ENCODE peak calls at places on chromosome 1, in nine cellular contexts. A is neural progenitor cell, D is PC-9, U is mammary epithelial cell, W is hepatocyte, M is A673, Y is MM.1S, K is astrocyte, B is endothelial cell of umbilical vein. O is an unnamed sample.

GRCh38 chr1:226132731-226133503 is 53.6 kb downstream of the ACBD3 start:
- DNase-seq in Y (no peak), K (no peak), B (no peak), W (no peak), D (peak), A (no peak), U (peak), M (peak), O (no peak)

GRCh38 chr1:94481473-94481933 is 60.1 kb downstream of the F3 start:
- DNase-seq in M (peak), U (peak), D (peak), K (peak), B (peak), W (peak), A (peak), Y (peak), O (peak)

GRCh38 chr1:161266096-161266679 is 7.6 kb downstream of the PCP4L1 start:
- DNase-seq in B (no peak), Y (no peak), M (peak), K (no peak), A (no peak), U (no peak), D (no peak), W (no peak), O (peak)

GRCh38 chr1:94783342-94784264 is 36.6 kb upstream of the SLC44A3 start:
- DNase-seq in A (no peak), M (no peak), D (peak), Y (no peak), W (peak), U (peak), K (peak), B (peak), O (peak)

GRCh38 chr1:231463541-231463940 is 41.5 kb upstream of the EGLN1 start:
- DNase-seq in D (no peak), U (no peak), Y (no peak), B (no peak), A (no peak), K (no peak), W (no peak), M (no peak), O (no peak)

GRCh38 chr1:33176362-33176850 is 5.4 kb downstream of the TRIM62 start:
- DNase-seq in D (peak), W (no peak), B (no peak), M (no peak), K (peak), A (no peak), Y (no peak), U (peak), O (peak)

GRCh38 chr1:109840011-109840629 is 70.5 kb upstream of the CSF1 start:
- DNase-seq in A (no peak), Y (no peak), M (no peak), D (peak), K (no peak), W (no peak), U (no peak), B (no peak), O (peak)

GRCh38 chr1:109190189-109190588 is 23.5 kb upstream of the SARS1 start:
- DNase-seq in B (no peak), Y (no peak), K (no peak), U (no peak), W (no peak), M (no peak), A (no peak), D (no peak), O (no peak)

GRCh38 chr1:39269791-39270342 is 65.4 kb downstream of the MACF1 start:
- DNase-seq in Y (peak), U (peak), K (no peak), D (no peak), W (peak), M (no peak), A (peak), B (no peak), O (no peak)

GRCh38 chr1:248404024-248404423 is 1.2 kb downstream of the OR2T1 start:
- DNase-seq in W (no peak), Y (no peak), K (no peak), B (peak), A (no peak), M (peak), U (peak), D (no peak), O (no peak)

GRCh38 chr1:232880354-232880753 is 70.1 kb upstream of the NTPCR start:
- DNase-seq in B (peak), K (no peak), U (peak), W (peak), Y (no peak), D (no peak), A (peak), M (peak), O (peak)

GRCh38 chr1:67213164-67213563 is 46.9 kb downstream of the IL23R start:
- DNase-seq in M (peak), A (peak), Y (peak), W (peak), D (no peak), K (peak), B (peak), U (no peak), O (peak)

GRCh38 chr1:15757575-15758401 is 807 bp upstream of the FBLIM1 start:
- DNase-seq in M (no peak), D (no peak), Y (no peak), U (no peak), A (peak), W (peak), K (peak), B (peak), O (peak)

GRCh38 chr1:12132078-12132477 is 34.7 kb upstream of the TNFRSF1B start:
- DNase-seq in K (no peak), Y (no peak), A (no peak), B (no peak), U (peak), W (no peak), M (no peak), D (peak), O (peak)

GRCh38 chr1:223726380-223727001 is 14.2 kb downstream of the CAPN2 start:
- DNase-seq in Y (peak), B (peak), K (peak), A (peak), W (peak), U (peak), M (peak), D (peak), O (peak)

GRCh38 chr1:236315092-236315491 is 33.3 kb upstream of the ERO1B start:
- DNase-seq in D (no peak), A (no peak), K (no peak), W (no peak), Y (no peak), B (no peak), U (no peak), M (no peak), O (no peak)

GRCh38 chr1:211279340-211279739 is 20.2 kb downstream of the RCOR3 start:
- DNase-seq in Y (no peak), M (no peak), U (no peak), A (no peak), D (no peak), W (no peak), K (no peak), B (no peak), O (no peak)

GRCh38 chr1:168966217-168966616 is 140.3 kb upstream of the ATP1B1 start:
- DNase-seq in W (no peak), Y (no peak), D (no peak), M (no peak), B (no peak), A (no peak), U (no peak), K (no peak), O (no peak)

GRCh38 chr1:201461193-201461657 is 7.8 kb downstream of the PHLDA3 start:
- DNase-seq in W (peak), K (peak), U (peak), D (peak), M (peak), Y (no peak), A (no peak), B (peak), O (peak)

GRCh38 chr1:99566290-99567021 is 79.5 kb upstream of the PALMD start:
- DNase-seq in Y (no peak), W (peak), M (no peak), D (peak), B (no peak), U (no peak), K (no peak), A (no peak), O (no peak)

GRCh38 chr1:228058172-228058980 is 24.1 kb upstream of the ARF1 start:
- DNase-seq in K (no peak), M (no peak), W (no peak), U (no peak), B (no peak), A (no peak), Y (no peak), D (no peak), O (no peak)

GRCh38 chr1:14733053-14733778 is 134.7 kb downstream of the KAZN start:
- DNase-seq in A (peak), W (peak), D (no peak), B (no peak), Y (peak), K (peak), M (peak), U (peak), O (peak)

GRCh38 chr1:164790081-164790480 is 231.1 kb downstream of the PBX1 start:
- DNase-seq in Y (no peak), M (no peak), B (no peak), D (no peak), A (peak), U (no peak), K (no peak), W (no peak), O (no peak)

GRCh38 chr1:191901651-191902050 is 256.6 kb upstream of the RGS18 start:
- DNase-seq in A (no peak), W (no peak), U (peak), B (no peak), Y (no peak), M (no peak), K (no peak), D (no peak), O (no peak)

GRCh38 chr1:1033731-1034437 is 14.0 kb downstream of the AGRN start:
- DNase-seq in M (no peak), A (peak), W (no peak), U (no peak), K (no peak), B (no peak), D (no peak), Y (no peak), O (no peak)

GRCh38 chr1:68230901-68231626 is 1.3 kb downstream of the WLS start:
- DNase-seq in A (peak), B (no peak), U (peak), W (peak), M (peak), D (no peak), K (no peak), Y (peak), O (no peak)
- TF ChIP-seq EZH2 in A (peak), B (no peak), U (no peak), W (no peak), M (no peak), D (no peak), K (no peak), Y (no peak), O (no peak)

DNA sequence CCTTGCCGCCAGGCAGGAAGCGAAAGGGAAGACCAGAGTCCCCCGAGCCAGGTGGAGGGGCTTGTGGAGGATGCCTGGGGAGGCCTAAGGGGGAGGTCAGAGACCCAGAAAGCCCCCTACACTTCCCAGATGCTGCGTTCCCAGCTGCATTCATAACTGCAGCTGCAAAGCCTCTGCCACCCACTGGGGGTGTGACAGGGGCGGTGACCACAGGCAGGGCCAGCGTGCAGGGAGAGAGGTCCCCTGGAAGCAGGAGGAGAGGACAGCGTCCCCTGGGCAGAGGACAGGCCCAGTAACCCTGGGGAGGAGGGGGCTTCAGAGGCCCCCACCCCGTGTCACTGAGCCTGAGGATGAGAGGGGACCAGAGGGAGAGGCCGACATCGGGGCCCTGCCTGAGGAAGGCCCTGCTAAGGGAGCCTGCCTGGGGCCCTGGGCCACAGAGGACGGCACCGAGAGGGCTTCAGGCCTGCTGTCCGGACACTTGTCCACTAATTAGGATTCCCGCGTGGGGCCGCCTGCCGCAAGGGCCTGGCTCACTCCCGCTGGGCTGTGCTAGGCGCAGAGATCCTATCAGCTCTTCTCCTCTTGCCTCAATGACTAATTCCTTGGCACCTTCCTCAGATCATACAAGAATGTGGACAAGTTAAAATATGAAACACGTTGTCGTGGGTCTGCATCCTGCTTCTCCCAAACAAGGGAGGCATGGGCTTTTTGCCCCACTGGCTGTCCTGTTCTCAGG is 49.1 kb upstream of the CCDC27 start:
- DNase-seq in W (no peak), Y (no peak), D (peak), U (peak), B (no peak), A (peak), M (no peak), K (peak), O (peak)
- TF ChIP-seq CTCF in W (no peak), Y (no peak), D (no peak), U (peak), B (no peak), A (peak), M (no peak), K (no peak), O (no peak)

GRCh38 chr1:63319069-63320023 is 3.0 kb upstream of the FOXD3 start:
- DNase-seq in U (no peak), W (no peak), D (no peak), K (no peak), M (no peak), B (no peak), Y (no peak), A (peak), O (peak)

GRCh38 chr1:63317814-63318156 is 4.6 kb upstream of the FOXD3 start:
- DNase-seq in U (no peak), K (no peak), M (no peak), W (no peak), B (no peak), A (no peak), D (no peak), Y (no peak), O (no peak)

GRCh38 chr1:63317007-63317813 is 5.2 kb upstream of the FOXD3 start:
- DNase-seq in K (no peak), M (peak), B (peak), Y (peak), W (peak), A (peak), U (peak), D (peak), O (peak)

GRCh38 chr1:63318255-63319068 is 3.9 kb upstream of the FOXD3 start:
- DNase-seq in U (no peak), B (no peak), M (no peak), K (no peak), W (no peak), Y (no peak), A (peak), D (no peak), O (no peak)

GRCh38 chr1:63316540-63316939 is 5.8 kb upstream of the FOXD3 start:
- DNase-seq in A (no peak), B (no peak), K (no peak), U (no peak), M (no peak), Y (no peak), W (no peak), D (no peak), O (no peak)
- H3K4me3 ChIP-seq in A (no peak), B (no peak), K (no peak), U (peak), M (peak), Y (peak), W (no peak), D (peak), O (no peak)

DNA sequence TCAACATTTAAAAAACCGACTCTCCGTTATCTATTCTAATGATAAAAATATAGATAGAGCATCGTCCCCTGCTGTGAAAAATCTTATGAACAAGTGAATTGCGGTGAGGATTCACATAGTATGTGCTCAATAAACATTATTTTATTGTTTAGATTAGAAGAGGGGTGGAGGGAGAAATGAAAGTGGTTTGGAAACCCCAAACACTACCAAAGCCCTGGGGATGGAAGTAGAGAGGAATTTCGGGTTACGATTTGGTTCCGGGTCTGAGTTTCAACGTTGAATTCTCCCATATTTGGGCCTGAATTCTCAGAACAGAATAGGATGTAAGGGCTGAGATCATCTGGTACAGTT is 463 bp upstream of the STX12 start:
- DNase-seq in Y (no peak), W (no peak), D (no peak), M (no peak), B (no peak), K (no peak), U (no peak), A (no peak), O (no peak)
- TF ChIP-seq EZH2 in Y (no peak), W (no peak), D (no peak), M (no peak), B (no peak), K (no peak), U (no peak), A (no peak), O (no peak)

DNA sequence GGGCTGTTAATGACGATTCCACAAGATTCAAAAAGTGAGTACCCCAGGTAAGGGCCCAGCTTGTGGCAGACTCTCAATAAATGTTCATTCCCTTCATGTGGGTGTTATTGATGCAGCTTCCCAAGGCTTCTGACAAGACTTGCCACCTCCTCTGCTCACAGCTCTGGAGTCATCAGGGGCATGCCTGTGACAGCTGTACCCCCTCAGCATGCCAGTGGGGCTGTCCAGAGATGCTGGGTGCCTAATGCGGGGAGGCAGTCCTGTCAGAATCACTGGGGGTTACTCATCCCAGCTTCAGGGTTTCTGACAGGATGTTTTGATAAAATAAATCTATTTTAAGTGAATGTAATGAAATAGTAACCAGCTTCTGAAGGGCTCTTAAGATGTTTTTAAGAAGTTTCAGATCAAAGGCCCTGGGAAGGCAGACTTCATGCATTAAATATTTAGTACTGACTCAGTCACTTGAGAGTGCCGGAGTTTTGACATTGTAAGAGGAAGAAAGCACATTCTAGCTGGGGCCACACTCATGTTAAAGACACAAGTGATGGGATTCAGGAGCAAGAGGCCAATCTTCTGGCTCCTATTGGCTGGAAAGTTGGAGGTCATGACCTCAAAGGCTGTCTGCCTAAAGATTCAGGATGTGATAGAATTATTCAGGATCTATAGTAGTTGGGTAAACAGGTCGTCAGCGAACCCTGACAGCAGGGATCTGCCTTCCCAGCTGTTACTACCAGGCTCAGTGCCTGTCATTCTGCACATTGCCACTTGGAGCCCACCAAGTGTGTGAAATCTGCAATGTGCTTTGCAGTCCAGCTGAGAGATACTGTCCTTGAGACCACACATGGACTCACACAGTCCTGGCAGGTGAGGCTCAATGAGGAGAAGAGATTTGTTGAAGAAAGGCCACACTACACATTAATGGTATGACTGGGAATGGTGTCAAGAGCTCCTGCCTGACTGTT is 239.6 kb upstream of the BEND5 start:
- DNase-seq in W (no peak), K (peak), D (no peak), A (no peak), U (no peak), Y (no peak), B (no peak), M (no peak), O (no peak)
- TF ChIP-seq CTCF in W (no peak), K (no peak), D (no peak), A (no peak), U (no peak), Y (no peak), B (no peak), M (peak), O (no peak)

DNA sequence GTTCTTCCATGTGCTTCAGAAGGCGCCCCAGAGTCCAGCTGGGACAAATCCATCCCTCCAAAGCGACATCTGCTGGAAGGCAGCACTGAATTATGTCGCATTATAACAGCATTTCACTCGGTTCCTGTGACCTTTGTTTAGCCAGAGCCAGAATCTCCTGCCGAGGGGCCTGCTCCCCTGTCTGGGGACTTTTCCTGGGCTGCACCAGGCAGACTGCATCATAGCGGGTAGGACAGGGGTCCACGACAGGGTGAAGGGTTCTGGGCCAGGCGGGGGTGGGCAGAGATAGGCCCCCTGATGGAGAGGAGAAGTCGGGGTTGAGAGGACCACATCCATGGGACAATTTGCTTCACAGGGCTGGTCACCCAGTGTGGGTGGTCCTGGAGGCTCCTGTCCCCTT is 276.9 kb downstream of the MATN1 start:
- DNase-seq in D (no peak), Y (no peak), U (no peak), B (no peak), K (no peak), W (no peak), M (no peak), A (no peak), O (no peak)
- H3K4me3 ChIP-seq in D (no peak), Y (no peak), U (no peak), B (no peak), K (no peak), W (no peak), M (no peak), A (no peak), O (no peak)

GRCh38 chr1:9200441-9200840 is 34.1 kb upstream of the H6PD start:
- DNase-seq in B (no peak), K (no peak), Y (no peak), U (peak), A (peak), M (no peak), W (no peak), D (no peak), O (no peak)

GRCh38 chr1:9203623-9204022 is 31.0 kb upstream of the H6PD start:
- DNase-seq in D (no peak), U (peak), M (no peak), A (no peak), B (no peak), W (no peak), Y (no peak), K (no peak), O (no peak)

GRCh38 chr1:9202240-9202870 is 32.2 kb upstream of the H6PD start:
- DNase-seq in D (no peak), W (no peak), Y (no peak), U (no peak), M (no peak), A (no peak), B (no peak), K (no peak), O (no peak)

GRCh38 chr1:9204156-9204720 is 30.3 kb upstream of the H6PD start:
- DNase-seq in A (no peak), D (no peak), M (no peak), W (no peak), B (no peak), K (no peak), Y (no peak), U (no peak), O (no peak)

GRCh38 chr1:9201421-9202239 is 32.9 kb upstream of the H6PD start:
- DNase-seq in U (peak), M (no peak), B (peak), D (no peak), W (peak), A (peak), Y (no peak), K (peak), O (peak)
- TF ChIP-seq EZH2 in U (no peak), M (no peak), B (no peak), D (no peak), W (peak), A (no peak), Y (no peak), K (no peak), O (no peak)

DNA sequence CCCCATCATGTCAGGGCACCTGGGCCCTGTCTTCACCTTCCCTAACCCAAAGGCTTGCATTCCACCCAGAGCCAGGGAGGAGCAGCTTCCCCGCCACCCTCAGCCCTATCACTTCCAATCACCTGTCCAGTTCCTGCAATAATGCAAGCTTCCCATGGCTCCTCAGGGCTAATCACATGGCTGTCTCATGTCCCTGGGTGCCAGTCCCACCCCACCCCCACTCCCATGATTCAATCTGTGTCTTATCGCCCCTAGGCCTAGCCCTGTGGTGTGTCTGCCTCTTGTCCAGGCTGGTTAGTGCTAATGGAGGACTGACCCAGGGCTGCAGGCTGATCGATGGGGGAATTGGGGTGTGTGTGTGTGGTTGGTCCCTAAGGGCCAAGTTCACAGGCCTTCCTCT is 11.0 kb upstream of the PEAR1 start:
- DNase-seq in M (no peak), U (no peak), W (no peak), A (no peak), B (no peak), D (no peak), K (no peak), Y (no peak), O (no peak)
- TF ChIP-seq CTCF in M (no peak), U (no peak), W (no peak), A (no peak), B (no peak), D (no peak), K (no peak), Y (no peak), O (no peak)

O was measured in fibroblast of lung.